ENCODE peak calls at places on chromosomes 4 and X, in nine cellular contexts. D is CD4-positive, CD25-positive, alpha-beta regulatory T cell; M is CD8-positive, alpha-beta T cell; C is IMR-90; P is RWPE2; R is activated CD8-positive, alpha-beta T cell treated with anti-CD3 and anti-CD28 coated beads for 36 hours; S is heart right ventricle; W is A549; B is activated B cell treated with CpG ODN at 0.5 μM for 24 hours. E is an unnamed sample.

GRCh38 chr4:69823048-69823447 is 36.9 kb downstream of the SULT1E1 start:
- ATAC-seq in D (no peak), M (no peak), C (no peak), P (no peak), R (no peak), S (no peak), W (no peak), B (no peak), E (no peak)

GRCh38 chr4:174403177-174403543 is 119.1 kb downstream of the HPGD start:
- ATAC-seq in D (no peak), M (no peak), C (no peak), P (no peak), R (no peak), S (no peak), W (no peak), B (no peak), E (no peak)

GRCh38 chr4:105474110-105474518 is 252 bp upstream of the PPA2 start:
- ATAC-seq in D (peak), M (no peak), C (no peak), P (no peak), R (peak), S (no peak), W (peak), B (peak), E (peak)

GRCh38 chrX:150119323-150119722 is 181.0 kb upstream of the EOLA2 start:
- ATAC-seq in D (no peak), M (no peak), C (no peak), P (no peak), R (no peak), S (no peak), W (no peak), B (no peak), E (no peak)

GRCh38 chr4:185099024-185099682 is 43.9 kb upstream of the SLC25A4 start:
- ATAC-seq in D (no peak), M (no peak), C (no peak), P (no peak), R (no peak), S (no peak), W (no peak), B (no peak), E (no peak)

GRCh38 chr4:73707918-73708577 is 32.3 kb upstream of the CXCL8 start:
- ATAC-seq in D (no peak), M (no peak), C (peak), P (peak), R (no peak), S (no peak), W (peak), B (no peak), E (no peak)

GRCh38 chr4:4780634-4781287 is 78.7 kb upstream of the MSX1 start:
- ATAC-seq in D (no peak), M (no peak), C (peak), P (peak), R (no peak), S (no peak), W (no peak), B (no peak), E (no peak)

GRCh38 chr4:105594094-105595010 is 41.9 kb downstream of the ARHGEF38 start:
- ATAC-seq in D (no peak), M (no peak), C (no peak), P (peak), R (no peak), S (no peak), W (peak), B (no peak), E (no peak)

GRCh38 chr4:4914965-4915845 is 55.7 kb downstream of the MSX1 start:
- ATAC-seq in D (no peak), M (no peak), C (no peak), P (no peak), R (no peak), S (no peak), W (no peak), B (no peak), E (no peak)

GRCh38 chr4:113434247-113434587 is 327.3 kb downstream of the CAMK2D start:
- ATAC-seq in D (no peak), M (no peak), C (no peak), P (no peak), R (no peak), S (no peak), W (no peak), B (no peak), E (no peak)

GRCh38 chr4:165115301-165115700 is 2.6 kb upstream of the TMEM192 start:
- ATAC-seq in D (no peak), M (no peak), C (no peak), P (no peak), R (no peak), S (no peak), W (no peak), B (no peak), E (no peak)

GRCh38 chrX:72003811-72004750 is 93.4 kb downstream of the NHSL2 start:
- ATAC-seq in D (no peak), M (no peak), C (peak), P (no peak), R (no peak), S (peak), W (peak), B (no peak), E (peak)

GRCh38 chr4:107837298-107837697 is 12.6 kb downstream of the SGMS2 start:
- ATAC-seq in D (no peak), M (no peak), C (no peak), P (no peak), R (no peak), S (no peak), W (no peak), B (no peak), E (no peak)

GRCh38 chr4:144399927-144400326 is 246.0 kb upstream of the HHIP start:
- ATAC-seq in D (no peak), M (no peak), C (no peak), P (peak), R (no peak), S (no peak), W (peak), B (no peak), E (no peak)

GRCh38 chr4:107315584-107315983 is 279.5 kb upstream of the DKK2 start:
- ATAC-seq in D (no peak), M (no peak), C (no peak), P (no peak), R (no peak), S (no peak), W (no peak), B (no peak), E (no peak)

GRCh38 chr4:146435962-146436361 is 85.8 kb downstream of the SLC10A7 start:
- ATAC-seq in D (no peak), M (no peak), C (no peak), P (no peak), R (no peak), S (no peak), W (no peak), B (no peak), E (no peak)

GRCh38 chr4:148849581-148849980 is 407.4 kb upstream of the NR3C2 start:
- ATAC-seq in D (no peak), M (no peak), C (no peak), P (no peak), R (no peak), S (no peak), W (no peak), B (no peak), E (no peak)

GRCh38 chr4:183960021-183960420 is 54.9 kb downstream of the STOX2 start:
- ATAC-seq in D (no peak), M (no peak), C (peak), P (no peak), R (no peak), S (peak), W (peak), B (no peak), E (peak)

GRCh38 chrX:125713633-125714032 is 394.0 kb downstream of the TEX13C start:
- ATAC-seq in D (no peak), M (no peak), C (no peak), P (no peak), R (no peak), S (no peak), W (no peak), B (no peak), E (peak)

GRCh38 chr4:37461801-37462200 is 217.3 kb downstream of the NWD2 start:
- ATAC-seq in D (no peak), M (no peak), C (no peak), P (no peak), R (no peak), S (no peak), W (no peak), B (no peak), E (no peak)

GRCh38 chr4:80073362-80074008 is 456 bp upstream of the ANTXR2 start:
- ATAC-seq in D (peak), M (peak), C (no peak), P (no peak), R (peak), S (peak), W (no peak), B (peak), E (no peak)